ENCODE peak calls at places on chromosomes 3 and 15, in seven cellular contexts. N is activated CD4-positive, alpha-beta T cell treated with anti-CD3 and anti-CD28 coated beads, Interleukin-2, amount 50 U/mL, for 1 hour; L is GM23338; C is HFFc6; S is HL-60; U is T-helper 1 cell; X is amniotic stem cell. B is an unnamed sample.

GRCh38 chr3:107911337-107912000 is 179.4 kb downstream of the CD47 start:
- DNase-seq in L (no peak), U (no peak), C (no peak), X (no peak), S (no peak), N (no peak), B (no peak)

GRCh38 chr3:184234224-184234623 is 4.8 kb downstream of the VWA5B2 start:
- DNase-seq in S (no peak), N (no peak), X (peak), U (no peak), C (peak), L (peak), B (peak)

GRCh38 chr15:65323071-65323511 is 18.6 kb downstream of the RNU5B-1 start:
- DNase-seq in L (no peak), U (no peak), C (no peak), X (no peak), S (no peak), N (no peak), B (no peak)

GRCh38 chr15:71679223-71680078 is 130.9 kb upstream of the NR2E3 start:
- DNase-seq in X (no peak), L (peak), S (no peak), N (no peak), C (peak), U (no peak), B (no peak)

GRCh38 chr3:141405025-141405424 is 36.7 kb downstream of the ZBTB38 start:
- DNase-seq in U (no peak), N (no peak), S (no peak), L (no peak), C (peak), X (no peak), B (no peak)

GRCh38 chr3:28912120-28912885 is 368.6 kb upstream of the RBMS3 start:
- DNase-seq in N (no peak), S (no peak), C (peak), X (no peak), L (no peak), U (no peak), B (no peak)

GRCh38 chr3:187913617-187914033 is 168.4 kb upstream of the BCL6 start:
- DNase-seq in L (no peak), S (no peak), N (no peak), U (no peak), X (no peak), C (peak), B (no peak)

GRCh38 chr15:91956026-91956723 is 102.7 kb downstream of the SLCO3A1 start:
- DNase-seq in L (peak), U (no peak), C (peak), S (no peak), N (no peak), X (peak), B (peak)

GRCh38 chr15:66580643-66581042 is 14.8 kb upstream of the LCTL start:
- DNase-seq in X (no peak), N (no peak), S (no peak), C (no peak), U (no peak), L (no peak), B (peak)

GRCh38 chr15:101820781-101821180 is 8.8 kb downstream of the OR4F15 start:
- DNase-seq in S (no peak), X (no peak), U (no peak), L (no peak), C (no peak), N (no peak), B (no peak)

GRCh38 chr15:41199470-41199869 is 31.1 kb downstream of the EXD1 start:
- DNase-seq in L (no peak), U (no peak), C (no peak), X (no peak), S (no peak), N (no peak), B (no peak)

GRCh38 chr3:105907790-105908189 is 39.0 kb upstream of the CBLB start:
- DNase-seq in L (no peak), C (no peak), X (no peak), N (no peak), S (peak), U (no peak), B (peak)

GRCh38 chr3:98600412-98601095 is 7.1 kb upstream of the CPOX start:
- DNase-seq in C (no peak), S (no peak), N (no peak), U (no peak), L (no peak), X (no peak), B (no peak)

GRCh38 chr3:119184808-119185690 is 11.7 kb downstream of the UPK1B start:
- DNase-seq in U (no peak), X (peak), S (no peak), C (peak), L (no peak), N (no peak), B (peak)

GRCh38 chr3:43153189-43154083 is 47.6 kb upstream of the POMGNT2 start:
- DNase-seq in L (peak), U (no peak), C (peak), N (no peak), X (no peak), S (no peak), B (peak)

B was measured in AG20443.